ENCODE peak calls at places on chromosomes 13 and 19, in six cellular contexts. G is HT-29; S is activated T-helper 1 cell treated with Interleukin-2 at 50 U/mL for 16 hours; J is Right ventricle myocardium superior; I is foreskin fibroblast; C is effector memory CD4-positive, alpha-beta T cell. P is an unnamed sample.
A peak's percentile ranks its signal among the peaks of the same experiment; 100 is the strongest.

GRCh38 chr13:48571121-48571901 is 38.4 kb upstream of the RCBTB2 start:
- DNase-seq in G (no peak), S (no peak), J (no peak), I (peak; percentile 81), C (no peak), P (no peak)

GRCh38 chr19:46999878-47000277 is 19.8 kb upstream of the NPAS1 start:
- DNase-seq in G (no peak), S (no peak), J (no peak), I (no peak), C (no peak), P (no peak)

GRCh38 chr19:5466814-5467291 is 11.6 kb downstream of the ZNRF4 start:
- DNase-seq in G (no peak), S (no peak), J (peak; percentile 68), I (no peak), C (no peak), P (no peak)

GRCh38 chr13:51298812-51299211 is 40.7 kb upstream of the SERPINE3 start:
- DNase-seq in G (no peak), S (no peak), J (no peak), I (no peak), C (no peak), P (no peak)

GRCh38 chr19:40284501-40285352 is at the start of gene AKT2:
- DNase-seq in G (no peak), S (peak; percentile 10), J (no peak), I (peak; percentile 77), C (peak; percentile 40), P (no peak)

GRCh38 chr19:49118565-49119410 is at the start of gene C19orf73:
- DNase-seq in G (peak; percentile 98), S (peak; percentile 95), J (peak; percentile 97), I (peak; percentile 98), C (peak; percentile 91), P (peak; percentile 96)

GRCh38 chr19:46944918-46945628 is 74.6 kb upstream of the NPAS1 start:
- DNase-seq in G (no peak), S (no peak), J (peak; percentile 79), I (peak; percentile 83), C (no peak), P (peak; percentile 68)

GRCh38 chr13:100561599-100562204 is 26.9 kb downstream of the GGACT start:
- DNase-seq in G (no peak), S (no peak), J (no peak), I (no peak), C (no peak), P (no peak)

GRCh38 chr19:28239270-28239669 is 973.7 kb downstream of the UQCRFS1 start:
- DNase-seq in G (peak; percentile 17), S (no peak), J (no peak), I (no peak), C (no peak), P (no peak)

P was measured in left cardiac atrium.